ENCODE peak calls at places on chromosomes 11 and 22, in four cellular contexts. A is WTC11, U is HepG2, D is K562. K is an unnamed sample.

GRCh38 chr11:77381749-77382693 is 80.5 kb upstream of the GDPD4 start:
- DNase-seq in U (no peak), A (no peak), D (no peak), K (no peak)

GRCh38 chr11:126459691-126460404 is 104.4 kb downstream of the ST3GAL4 start:
- DNase-seq in U (no peak), D (no peak), A (no peak), K (no peak)

GRCh38 chr11:6565988-6566703 is 37.3 kb downstream of the RRP8 start:
- DNase-seq in A (no peak), D (no peak), U (no peak), K (no peak)

GRCh38 chr11:116837231-116838091 is at the start of gene APOA1:
- DNase-seq in A (no peak), D (no peak), U (peak), K (peak)

GRCh38 chr22:43476751-43477150 is 64.9 kb downstream of the MPPED1 start:
- DNase-seq in D (no peak), U (no peak), A (no peak), K (no peak)

GRCh38 chr22:49289822-49290221 is 537.9 kb downstream of the BRD1 start:
- DNase-seq in U (no peak), A (no peak), D (no peak), K (no peak)

GRCh38 chr11:85961930-85962363 is 106.8 kb downstream of the CCDC83 start:
- DNase-seq in D (no peak), U (no peak), A (no peak), K (no peak)

GRCh38 chr11:65498042-65498726 is 661 bp upstream of the MALAT1 start:
- DNase-seq in D (peak), U (no peak), A (no peak), K (no peak)

GRCh38 chr11:112962854-112963367 is 1.7 kb downstream of the NCAM1 start:
- DNase-seq in U (no peak), D (no peak), A (peak), K (peak)

GRCh38 chr11:118339281-118340045 is 3.0 kb downstream of the CD3D start:
- DNase-seq in U (no peak), D (peak), A (no peak), K (no peak)
- TF ChIP-seq FOXJ3 in U (no peak), D (no peak), A (no peak), K (no peak)

DNA sequence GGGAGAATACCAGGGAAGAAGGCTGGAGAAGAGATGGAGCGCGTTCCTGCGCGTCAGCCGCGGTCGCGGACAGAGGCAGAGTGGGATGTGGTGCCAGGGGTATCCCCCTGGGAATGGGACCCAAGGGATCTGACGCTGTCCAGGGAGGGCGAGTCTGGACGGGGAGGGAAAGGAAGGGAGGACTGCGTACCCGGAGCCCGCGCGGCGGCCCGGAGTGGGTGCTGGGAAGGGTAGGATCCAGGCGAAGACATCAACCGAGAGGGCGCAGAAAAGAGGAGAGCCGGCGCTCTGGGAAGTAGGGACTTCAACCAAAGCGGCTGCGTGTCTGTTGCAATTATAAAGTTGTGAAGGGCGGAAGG is 744 bp downstream of the C11orf87 start:
- DNase-seq in U (no peak), A (no peak), D (no peak), K (peak)
- TF ChIP-seq FOXJ3 in U (no peak), A (no peak), D (no peak), K (no peak)

DNA sequence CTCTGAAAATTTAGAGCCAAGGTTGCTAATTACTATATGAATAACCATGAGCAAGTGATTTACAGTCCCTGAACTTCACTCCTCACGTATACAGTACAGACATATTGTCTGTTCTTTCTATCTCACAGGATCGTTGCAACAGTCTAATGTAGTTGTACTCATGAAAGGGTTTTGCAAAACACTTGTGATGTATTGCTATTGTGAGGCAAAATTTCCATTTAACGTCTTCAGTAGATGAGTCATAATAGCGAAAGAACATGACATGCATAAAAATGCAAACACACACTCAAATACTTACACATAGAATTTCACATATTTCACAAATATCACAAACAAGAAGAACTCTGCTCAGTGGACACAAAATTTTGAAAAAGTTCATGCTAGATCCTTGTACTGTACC is 134.6 kb upstream of the TRPC6 start:
- DNase-seq in A (no peak), U (no peak), D (no peak), K (no peak)
- TF ChIP-seq FOXJ3 in A (no peak), U (no peak), D (no peak), K (no peak)

GRCh38 chr11:12301379-12301778 is 76.0 kb upstream of the PARVA start:
- DNase-seq in U (no peak), D (no peak), A (no peak), K (no peak)

GRCh38 chr11:12298610-12299009 is 78.8 kb upstream of the PARVA start:
- DNase-seq in D (no peak), A (no peak), U (no peak), K (no peak)

GRCh38 chr11:12306830-12307229 is 70.5 kb upstream of the PARVA start:
- DNase-seq in D (no peak), A (no peak), U (no peak), K (no peak)

GRCh38 chr11:12303431-12304149 is 73.8 kb upstream of the PARVA start:
- DNase-seq in D (no peak), A (no peak), U (no peak), K (no peak)
- TF ChIP-seq FOXJ3 in D (no peak), A (no peak), U (no peak), K (no peak)

GRCh38 chr11:34587282-34587677 is 33.6 kb upstream of the EHF start:
- DNase-seq in U (no peak), A (no peak), D (no peak), K (no peak)

GRCh38 chr11:34586655-34587281 is 34.1 kb upstream of the EHF start:
- DNase-seq in U (no peak), A (no peak), D (no peak), K (no peak)

GRCh38 chr11:34585304-34585869 is 35.5 kb upstream of the EHF start:
- DNase-seq in A (no peak), U (no peak), D (no peak), K (no peak)

GRCh38 chr11:34588023-34588422 is 32.9 kb upstream of the EHF start:
- DNase-seq in A (no peak), D (peak), U (no peak), K (no peak)

GRCh38 chr11:34585870-34586654 is 34.8 kb upstream of the EHF start:
- DNase-seq in U (peak), D (peak), A (no peak), K (peak)
- TF ChIP-seq FOXJ3 in U (no peak), D (no peak), A (no peak), K (no peak)

GRCh38 chr11:69007978-69008381 is 5.1 kb downstream of the MRGPRF start:
- DNase-seq in D (no peak), U (peak), A (no peak), K (no peak)

GRCh38 chr11:69009441-69010211 is 3.4 kb downstream of the MRGPRF start:
- DNase-seq in D (no peak), A (no peak), U (no peak), K (peak)

GRCh38 chr11:69006816-69007215 is 6.2 kb downstream of the MRGPRF start:
- DNase-seq in D (no peak), U (no peak), A (no peak), K (no peak)

GRCh38 chr11:69010361-69010891 is 2.6 kb downstream of the MRGPRF start:
- DNase-seq in U (no peak), D (no peak), A (no peak), K (peak)

DNA sequence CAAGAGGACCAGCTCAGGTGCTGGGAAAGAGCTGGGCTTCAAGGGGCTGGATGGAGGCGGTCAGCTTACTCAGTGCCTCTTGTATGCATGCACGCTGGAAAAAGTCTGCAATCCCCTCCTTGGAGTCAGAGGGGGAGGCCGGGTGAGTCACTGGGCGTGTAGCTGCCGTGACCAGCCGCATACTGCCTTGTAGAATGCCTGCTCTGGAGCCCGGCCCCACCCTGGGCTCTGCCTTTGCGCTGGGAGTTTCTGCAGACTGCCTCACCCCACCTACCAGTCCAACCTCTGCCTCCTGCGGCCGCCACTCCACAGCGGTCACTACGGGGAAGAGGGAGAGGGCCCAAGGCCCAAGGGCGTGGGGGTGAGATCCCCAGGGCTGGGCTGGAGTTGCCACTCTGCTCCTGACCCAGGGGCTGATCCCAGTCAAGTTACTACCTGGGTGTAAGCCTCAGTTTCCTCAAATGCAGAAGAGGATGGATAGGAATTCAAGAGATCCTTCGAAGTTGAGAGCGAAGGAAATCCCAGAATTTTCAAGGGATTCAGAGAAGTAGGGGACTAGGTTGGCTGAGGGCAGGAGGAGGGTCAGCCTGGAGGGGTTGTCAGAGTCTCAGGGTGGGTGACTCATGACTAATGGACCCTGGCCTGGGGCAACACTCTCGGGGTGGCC is 4.1 kb downstream of the MRGPRF start:
- DNase-seq in U (peak), A (no peak), D (peak), K (peak)
- TF ChIP-seq FOXJ3 in U (no peak), A (no peak), D (no peak), K (no peak)

K was measured in SK-N-SH.